ENCODE peak calls at places on chromosome 20, in four cellular contexts. I is heart left ventricle, V is NB4, T is AG04449. M is an unnamed sample.

GRCh38 chr20:5718896-5719595 is 31.2 kb upstream of the SHLD1 start:
- DNase-seq in V (no peak), T (no peak), I (peak), M (no peak)

GRCh38 chr20:14997791-14998190 is 660.4 kb upstream of the FLRT3 start:
- DNase-seq in I (no peak), T (no peak), V (no peak), M (no peak)

GRCh38 chr20:9831032-9831431 is 7.8 kb downstream of the PAK5 start:
- DNase-seq in T (no peak), I (no peak), V (no peak), M (no peak)

GRCh38 chr20:41091926-41092325 is 45.4 kb upstream of the PLCG1 start:
- DNase-seq in T (no peak), I (no peak), V (no peak), M (no peak)

GRCh38 chr20:14790771-14791517 is 453.5 kb upstream of the FLRT3 start:
- DNase-seq in V (no peak), I (no peak), T (peak), M (peak)

GRCh38 chr20:19252670-19253120 is 40.3 kb downstream of the SLC24A3 start:
- DNase-seq in I (no peak), T (peak), V (peak), M (peak)

GRCh38 chr20:58447733-58448391 is 58.8 kb downstream of the VAPB start:
- DNase-seq in I (no peak), V (peak), T (no peak), M (no peak)

GRCh38 chr20:17525650-17526049 is 5.5 kb downstream of the BFSP1 start:
- DNase-seq in I (no peak), V (peak), T (no peak), M (no peak)

GRCh38 chr20:37907330-37907676 is 4.4 kb downstream of the VSTM2L start:
- DNase-seq in I (no peak), T (no peak), V (no peak), M (no peak)

GRCh38 chr20:47677314-47678129 is 107.8 kb downstream of the SULF2 start:
- DNase-seq in I (no peak), T (no peak), V (peak), M (no peak)

GRCh38 chr20:56748476-56749377 is 119.6 kb downstream of the TFAP2C start:
- DNase-seq in I (no peak), V (no peak), T (no peak), M (no peak)

GRCh38 chr20:20407891-20408805 is 40.2 kb downstream of the INSM1 start:
- DNase-seq in V (peak), I (no peak), T (no peak), M (no peak)

GRCh38 chr20:21513881-21514540 is at the start of gene NKX2-2:
- DNase-seq in I (no peak), T (no peak), V (no peak), M (no peak)

GRCh38 chr20:35020108-35021031 is 64.7 kb downstream of the MYH7B start:
- DNase-seq in I (no peak), T (no peak), V (no peak), M (no peak)

GRCh38 chr20:58402827-58403226 is 13.8 kb downstream of the VAPB start:
- DNase-seq in T (no peak), V (no peak), I (no peak), M (no peak)

GRCh38 chr20:48819813-48820648 is 7.8 kb downstream of the PREX1 start:
- DNase-seq in I (no peak), T (no peak), V (peak), M (no peak)

GRCh38 chr20:11847827-11848226 is 69.9 kb upstream of the BTBD3 start:
- DNase-seq in V (no peak), I (no peak), T (no peak), M (no peak)

GRCh38 chr20:63580796-63581461 is 6.9 kb upstream of the HELZ2 start:
- DNase-seq in V (peak), I (no peak), T (no peak), M (no peak)
- TF ChIP-seq CTCF in V (peak), I (peak), T (peak), M (peak)

DNA sequence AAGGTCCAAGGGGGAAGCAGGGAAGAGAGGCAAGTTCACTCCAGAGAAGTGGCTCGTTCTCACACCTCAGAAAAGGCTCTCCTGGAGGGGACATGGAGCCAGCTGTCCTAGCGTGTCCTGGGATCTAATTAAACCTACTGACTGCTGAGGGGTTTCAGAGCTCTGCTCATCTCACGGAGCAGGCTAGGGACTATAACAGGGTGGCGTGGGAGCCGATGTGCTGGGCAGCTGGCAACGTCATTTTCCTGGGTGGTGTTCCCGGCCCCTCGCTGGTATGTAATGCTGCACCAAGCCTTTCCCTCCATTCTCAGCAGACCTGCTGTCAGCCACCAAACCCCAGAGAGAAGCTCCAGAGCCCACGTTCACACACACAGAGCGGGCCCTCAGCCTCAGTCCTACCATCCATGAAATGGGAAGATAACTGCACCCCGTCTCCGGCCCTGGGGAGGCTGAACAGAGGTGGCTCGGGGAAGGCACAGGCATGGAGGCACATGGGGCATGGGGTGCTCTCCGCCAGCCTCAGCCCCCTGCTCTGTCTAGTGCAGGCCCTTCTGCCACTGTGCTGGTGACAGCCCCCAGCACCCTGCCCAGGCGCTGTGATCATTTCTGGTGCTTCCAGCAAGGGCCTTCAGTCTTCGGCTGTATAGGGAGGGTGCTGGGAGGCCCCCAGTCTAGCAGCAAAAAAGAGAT is 1.9 kb downstream of the CST7 start:
- DNase-seq in V (no peak), I (no peak), T (no peak), M (no peak)
- H3K4me3 ChIP-seq in V (peak), I (no peak), T (no peak), M (no peak)

DNA sequence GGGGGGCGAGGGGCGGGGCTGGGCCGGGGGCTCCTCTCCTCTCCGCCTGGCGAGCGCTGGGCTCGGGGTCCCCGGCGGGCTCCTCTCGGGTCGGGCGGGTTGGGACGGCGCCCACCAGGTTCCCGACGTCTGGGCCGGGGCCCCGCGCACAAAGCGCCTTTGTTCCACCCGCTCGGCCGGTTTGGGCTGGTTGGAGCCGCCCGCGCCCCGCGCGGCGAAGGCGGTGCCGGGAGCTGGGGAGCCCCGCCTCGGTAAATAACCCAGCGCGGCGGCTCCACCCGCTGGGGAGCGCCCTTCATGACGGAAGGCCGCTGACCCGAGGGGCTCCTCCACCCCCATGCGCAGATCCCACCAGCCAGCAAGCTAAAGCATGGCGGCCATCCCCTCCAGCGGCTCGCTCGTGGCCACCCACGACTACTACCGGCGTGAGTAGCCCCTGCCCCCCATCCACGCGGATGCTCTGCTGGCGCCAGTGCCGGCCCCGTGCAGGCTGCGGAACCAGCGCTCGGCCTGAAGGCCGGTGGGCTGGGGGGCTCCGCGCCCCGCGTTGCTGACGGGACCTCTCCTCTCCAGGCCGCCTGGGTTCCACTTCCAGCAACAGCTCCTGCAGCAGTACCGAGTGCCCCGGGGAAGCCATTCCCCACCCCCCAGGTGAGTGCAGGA is 505 bp downstream of the PPDPF start:
- DNase-seq in V (no peak), T (no peak), I (peak), M (no peak)
- TF ChIP-seq CTCF in V (no peak), T (peak), I (no peak), M (peak)

GRCh38 chr20:46364670-46365482 is 41.5 kb downstream of the ELMO2 start:
- DNase-seq in T (no peak), I (no peak), V (no peak), M (no peak)

GRCh38 chr20:46361811-46362210 is 44.6 kb downstream of the ELMO2 start:
- DNase-seq in I (no peak), T (no peak), V (no peak), M (no peak)

GRCh38 chr20:46363874-46364669 is 42.3 kb downstream of the ELMO2 start:
- DNase-seq in I (peak), T (peak), V (peak), M (peak)

GRCh38 chr20:46361386-46361785 is 45.0 kb downstream of the ELMO2 start:
- DNase-seq in T (no peak), V (peak), I (no peak), M (no peak)

GRCh38 chr20:46362931-46363872 is 43.2 kb downstream of the ELMO2 start:
- DNase-seq in I (no peak), V (no peak), T (no peak), M (no peak)
- H3K4me3 ChIP-seq in I (peak), V (peak), T (peak), M (peak)

DNA sequence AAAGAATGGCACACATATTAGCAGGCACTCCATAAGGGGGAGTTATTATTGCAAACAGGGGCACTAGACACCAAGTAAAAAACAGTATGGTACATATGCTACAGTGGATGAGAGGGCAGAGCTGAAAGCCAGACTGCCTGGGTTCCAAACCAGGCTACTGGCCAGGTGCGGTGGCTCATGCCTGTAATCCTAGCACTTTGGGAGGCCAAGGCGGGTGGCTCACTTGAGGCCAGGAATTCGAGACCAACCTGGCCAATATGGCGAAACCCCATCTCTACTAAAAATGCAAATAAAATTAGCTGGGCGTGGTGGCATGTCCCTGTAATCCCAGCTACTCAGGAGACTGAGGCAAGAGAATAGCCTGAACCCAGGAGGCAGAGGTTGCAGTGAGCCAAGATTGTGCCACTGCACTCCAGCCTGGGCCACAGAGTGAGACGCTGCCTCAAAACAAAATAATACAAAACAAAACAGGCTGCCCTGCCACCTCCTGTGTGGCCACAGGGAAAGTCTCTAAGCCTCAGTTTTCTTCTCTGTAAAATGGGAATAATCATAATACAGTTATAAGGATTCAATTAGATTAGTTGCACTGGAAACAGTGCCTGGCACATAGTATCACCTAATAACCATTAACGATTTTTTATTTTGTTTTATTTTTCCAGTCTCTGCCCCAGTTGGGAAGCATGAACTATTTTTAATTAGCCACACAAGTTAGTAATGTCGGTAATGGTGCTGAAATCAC is 7.5 kb upstream of the TTPAL start:
- DNase-seq in I (no peak), V (no peak), T (no peak), M (no peak)
- TF ChIP-seq CTCF in I (no peak), V (no peak), T (no peak), M (no peak)